ENCODE peak calls at places on chromosomes 6 and 20, in eight cellular contexts. One of them, this sample, is unnamed.

GRCh38 chr6:101397199-101397598 is 3.7 kb downstream of the GRIK2 start:
- DNase-seq in tibial nerve: no peak
- DNase-seq in uterus: no peak
- DNase-seq in heart left ventricle: no peak
- DNase-seq in colonic mucosa: no peak
- DNase-seq in SK-N-SH: peak; percentile 60
- DNase-seq in heart right ventricle: no peak
- DNase-seq in HepG2: peak; percentile 5
- DNase-seq in this sample: no peak

GRCh38 chr20:15831201-15831600 is 742.0 kb downstream of the KIF16B start:
- DNase-seq in heart left ventricle: no peak
- DNase-seq in SK-N-SH: no peak
- DNase-seq in colonic mucosa: no peak
- DNase-seq in heart right ventricle: no peak
- DNase-seq in HepG2: no peak
- DNase-seq in tibial nerve: no peak
- DNase-seq in uterus: no peak
- DNase-seq in this sample: no peak

GRCh38 chr20:38932457-38933120 is 6.4 kb downstream of the FAM83D start:
- DNase-seq in colonic mucosa: no peak
- DNase-seq in HepG2: no peak
- DNase-seq in tibial nerve: no peak
- DNase-seq in SK-N-SH: no peak
- DNase-seq in heart right ventricle: no peak
- DNase-seq in heart left ventricle: no peak
- DNase-seq in uterus: no peak
- DNase-seq in this sample: no peak

GRCh38 chr6:62013719-62014118 is 272.3 kb downstream of the KHDRBS2 start:
- DNase-seq in tibial nerve: no peak
- DNase-seq in heart left ventricle: no peak
- DNase-seq in HepG2: no peak
- DNase-seq in SK-N-SH: no peak
- DNase-seq in uterus: no peak
- DNase-seq in heart right ventricle: no peak
- DNase-seq in colonic mucosa: no peak
- DNase-seq in this sample: no peak

GRCh38 chr20:33211817-33212424 is 5.2 kb upstream of the BPIFA3 start:
- DNase-seq in heart right ventricle: no peak
- DNase-seq in HepG2: peak; percentile 78
- DNase-seq in colonic mucosa: peak; percentile 26
- DNase-seq in uterus: no peak
- DNase-seq in SK-N-SH: peak; percentile 56
- DNase-seq in tibial nerve: no peak
- DNase-seq in heart left ventricle: no peak
- DNase-seq in this sample: no peak

GRCh38 chr20:41969656-41970055 is 351.5 kb upstream of the CHD6 start:
- DNase-seq in colonic mucosa: no peak
- DNase-seq in HepG2: no peak
- DNase-seq in uterus: no peak
- DNase-seq in heart right ventricle: no peak
- DNase-seq in SK-N-SH: peak; percentile 17
- DNase-seq in heart left ventricle: no peak
- DNase-seq in tibial nerve: no peak
- DNase-seq in this sample: no peak

GRCh38 chr6:5457036-5457435 is 195.7 kb downstream of the FARS2 start:
- DNase-seq in tibial nerve: no peak
- DNase-seq in SK-N-SH: no peak
- DNase-seq in colonic mucosa: no peak
- DNase-seq in heart left ventricle: no peak
- DNase-seq in HepG2: no peak
- DNase-seq in heart right ventricle: no peak
- DNase-seq in uterus: no peak
- DNase-seq in this sample: no peak

GRCh38 chr20:36271639-36272546 is 34.2 kb upstream of the DLGAP4 start:
- DNase-seq in uterus: no peak
- DNase-seq in HepG2: no peak
- DNase-seq in colonic mucosa: no peak
- DNase-seq in heart left ventricle: no peak
- DNase-seq in tibial nerve: no peak
- DNase-seq in heart right ventricle: no peak
- DNase-seq in SK-N-SH: no peak
- DNase-seq in this sample: no peak

GRCh38 chr20:10178727-10179313 is 39.8 kb upstream of the SNAP25 start:
- DNase-seq in heart left ventricle: no peak
- DNase-seq in HepG2: no peak
- DNase-seq in SK-N-SH: no peak
- DNase-seq in colonic mucosa: no peak
- DNase-seq in tibial nerve: no peak
- DNase-seq in uterus: no peak
- DNase-seq in heart right ventricle: no peak
- DNase-seq in this sample: no peak

GRCh38 chr6:26594730-26595632 is 1.8 kb upstream of the ABT1 start:
- DNase-seq in heart left ventricle: no peak
- DNase-seq in HepG2: peak; percentile 58
- DNase-seq in uterus: peak; percentile 51
- DNase-seq in heart right ventricle: no peak
- DNase-seq in colonic mucosa: no peak
- DNase-seq in tibial nerve: no peak
- DNase-seq in SK-N-SH: peak; percentile 30
- DNase-seq in this sample: no peak

GRCh38 chr6:145247677-145248419 is 487.5 kb downstream of the EPM2A start:
- DNase-seq in HepG2: no peak
- DNase-seq in tibial nerve: no peak
- DNase-seq in heart right ventricle: no peak
- DNase-seq in uterus: no peak
- DNase-seq in SK-N-SH: no peak
- DNase-seq in colonic mucosa: no peak
- DNase-seq in heart left ventricle: no peak
- DNase-seq in this sample: no peak

DNA sequence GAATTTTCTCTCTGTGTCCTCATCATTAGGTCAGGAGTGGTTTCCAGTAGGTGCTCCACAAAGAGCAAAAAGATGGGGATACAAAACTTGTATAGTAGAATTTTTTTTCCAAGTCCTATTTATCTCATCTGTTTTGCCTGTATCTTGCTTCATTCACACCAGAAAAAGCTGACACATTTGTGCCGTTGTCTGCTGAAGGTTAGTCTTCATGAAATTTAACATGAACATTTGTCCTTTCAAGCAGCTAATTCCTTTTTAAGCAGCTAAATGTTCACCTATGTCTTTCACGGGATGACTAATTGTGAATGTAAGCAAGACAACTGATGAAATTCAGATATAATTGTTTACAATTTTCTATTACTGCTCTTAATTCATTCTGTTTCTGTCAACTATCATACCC is 83.8 kb downstream of the ATXN1 start:
- DNase-seq in tibial nerve: no peak
- DNase-seq in HepG2: no peak
- DNase-seq in SK-N-SH: no peak
- DNase-seq in colonic mucosa: no peak
- DNase-seq in uterus: no peak
- DNase-seq in heart right ventricle: no peak
- DNase-seq in heart left ventricle: no peak
- DNase-seq in this sample: no peak
- H3K27ac ChIP-seq in tibial nerve: no peak overlapping the region
- H3K27ac ChIP-seq in HepG2: peak overlapping the region; percentile 30
- H3K27ac ChIP-seq in SK-N-SH: no peak overlapping the region
- H3K27ac ChIP-seq in colonic mucosa: no peak overlapping the region
- H3K27ac ChIP-seq in uterus: peak overlapping the region; percentile 61
- H3K27ac ChIP-seq in heart right ventricle: no peak overlapping the region
- H3K27ac ChIP-seq in heart left ventricle: peak overlapping the region; percentile 54
- H3K27ac ChIP-seq in this sample: peak overlapping the region; percentile 56

GRCh38 chr20:23123886-23124285 is 37.8 kb upstream of the CD93 start:
- DNase-seq in colonic mucosa: no peak
- DNase-seq in heart left ventricle: no peak
- DNase-seq in SK-N-SH: no peak
- DNase-seq in tibial nerve: no peak
- DNase-seq in uterus: no peak
- DNase-seq in HepG2: no peak
- DNase-seq in heart right ventricle: no peak
- DNase-seq in this sample: no peak

GRCh38 chr20:23121766-23122095 is 35.6 kb upstream of the CD93 start:
- DNase-seq in uterus: no peak
- DNase-seq in SK-N-SH: no peak
- DNase-seq in heart left ventricle: no peak
- DNase-seq in HepG2: no peak
- DNase-seq in tibial nerve: no peak
- DNase-seq in colonic mucosa: no peak
- DNase-seq in heart right ventricle: no peak
- DNase-seq in this sample: no peak

GRCh38 chr20:23120936-23121765 is 35.0 kb upstream of the CD93 start:
- DNase-seq in uterus: no peak
- DNase-seq in tibial nerve: no peak
- DNase-seq in HepG2: no peak
- DNase-seq in heart right ventricle: no peak
- DNase-seq in SK-N-SH: no peak
- DNase-seq in colonic mucosa: no peak
- DNase-seq in heart left ventricle: no peak
- DNase-seq in this sample: no peak

GRCh38 chr20:23122959-23123655 is 37.0 kb upstream of the CD93 start:
- DNase-seq in SK-N-SH: no peak
- DNase-seq in uterus: no peak
- DNase-seq in tibial nerve: no peak
- DNase-seq in colonic mucosa: no peak
- DNase-seq in HepG2: no peak
- DNase-seq in heart right ventricle: no peak
- DNase-seq in heart left ventricle: no peak
- DNase-seq in this sample: no peak

GRCh38 chr20:23122321-23122720 is 36.2 kb upstream of the CD93 start:
- DNase-seq in tibial nerve: no peak
- DNase-seq in HepG2: no peak
- DNase-seq in colonic mucosa: no peak
- DNase-seq in heart left ventricle: no peak
- DNase-seq in SK-N-SH: no peak
- DNase-seq in heart right ventricle: no peak
- DNase-seq in uterus: no peak
- DNase-seq in this sample: no peak
- H3K4me1 ChIP-seq in tibial nerve: no peaks in the 10 kb centered on the region
- H3K4me1 ChIP-seq in HepG2: no peaks in the 10 kb centered on the region
- H3K4me1 ChIP-seq in colonic mucosa: no peaks in the 10 kb centered on the region
- H3K4me1 ChIP-seq in heart left ventricle: no peaks in the 10 kb centered on the region
- H3K4me1 ChIP-seq in SK-N-SH: no peaks in the 10 kb centered on the region
- H3K4me1 ChIP-seq in heart right ventricle: peaks cover 23% of the 10 kb centered on the region
- H3K4me1 ChIP-seq in uterus: no peaks in the 10 kb centered on the region
- H3K4me1 ChIP-seq in this sample: peaks cover 58% of the 10 kb centered on the region

GRCh38 chr6:170178561-170179477 is 112.1 kb downstream of the DLL1 start:
- DNase-seq in tibial nerve: no peak
- DNase-seq in uterus: peak; percentile 17
- DNase-seq in heart left ventricle: no peak
- DNase-seq in colonic mucosa: peak; percentile 41
- DNase-seq in heart right ventricle: no peak
- DNase-seq in SK-N-SH: peak; percentile 29
- DNase-seq in HepG2: no peak
- DNase-seq in this sample: peak; percentile 14
- H3K9me3 ChIP-seq in tibial nerve: no peaks in the 10 kb centered on the region
- H3K9me3 ChIP-seq in uterus: no peaks in the 10 kb centered on the region
- H3K9me3 ChIP-seq in heart left ventricle: no peaks in the 10 kb centered on the region
- H3K9me3 ChIP-seq in colonic mucosa: no peaks in the 10 kb centered on the region
- H3K9me3 ChIP-seq in heart right ventricle: no peaks in the 10 kb centered on the region
- H3K9me3 ChIP-seq in SK-N-SH: no peaks in the 10 kb centered on the region
- H3K9me3 ChIP-seq in HepG2: peaks cover 6% of the 10 kb centered on the region
- H3K9me3 ChIP-seq in this sample: no peaks in the 10 kb centered on the region

DNA sequence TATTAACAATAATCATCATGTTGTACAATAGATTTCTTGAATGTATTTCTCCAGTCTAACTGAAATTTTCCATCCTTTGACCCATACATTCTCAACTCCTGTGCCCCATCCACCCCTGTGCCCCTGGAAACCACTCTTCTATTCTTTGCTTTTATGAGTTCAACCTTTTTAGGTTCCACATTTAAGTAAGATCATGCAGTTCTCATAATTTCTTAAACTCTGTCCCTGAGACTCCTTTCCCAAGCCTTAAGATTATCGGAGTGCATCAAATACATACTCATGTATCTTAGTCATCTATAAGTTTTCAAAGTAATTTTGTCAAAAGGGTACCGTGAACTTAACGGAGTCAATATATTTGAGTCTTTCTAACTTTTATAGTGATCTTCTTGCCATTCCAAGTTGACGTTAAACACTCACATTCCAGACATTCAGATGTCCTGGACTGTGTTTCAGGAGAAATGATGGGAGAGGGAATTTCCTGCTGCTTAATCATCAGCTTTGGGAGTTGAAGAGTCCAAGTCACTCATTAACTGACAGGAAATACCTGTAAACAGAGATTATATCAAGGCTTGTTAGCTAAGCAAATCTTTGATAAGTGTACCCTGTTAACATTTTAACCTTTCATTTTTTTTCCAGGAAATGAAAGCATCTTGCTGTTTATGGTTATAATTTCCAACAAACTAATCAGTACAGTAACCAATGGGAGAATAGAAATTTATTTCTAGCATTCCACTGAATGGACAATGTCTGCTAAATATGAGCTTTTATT is 73.3 kb downstream of the ADGRG6 start:
- DNase-seq in heart right ventricle: no peak
- DNase-seq in HepG2: peak; percentile 99
- DNase-seq in uterus: no peak
- DNase-seq in colonic mucosa: no peak
- DNase-seq in heart left ventricle: no peak
- DNase-seq in tibial nerve: no peak
- DNase-seq in SK-N-SH: no peak
- DNase-seq in this sample: no peak
- H3K27ac ChIP-seq in heart right ventricle: no peak overlapping the region
- H3K27ac ChIP-seq in HepG2: peak overlapping the region; percentile 74
- H3K27ac ChIP-seq in uterus: no peak overlapping the region
- H3K27ac ChIP-seq in colonic mucosa: no peak overlapping the region
- H3K27ac ChIP-seq in heart left ventricle: no peak overlapping the region
- H3K27ac ChIP-seq in tibial nerve: no peak overlapping the region
- H3K27ac ChIP-seq in SK-N-SH: peak overlapping the region; percentile 93
- H3K27ac ChIP-seq in this sample: peak overlapping the region; percentile 27

This sample was measured in left ventricle myocardium inferior.